ENCODE peak calls at places on chromosomes 6 and 20, in seven cellular contexts. B is endothelial cell of umbilical vein, W is mesothelial cell of epicardium, Q is RWPE2, D is foreskin fibroblast, C is upper lobe of right lung, U is progenitor cell of endocrine pancreas. S is an unnamed sample.

GRCh38 chr6:528989-529388 is 127.9 kb downstream of the HUS1B start:
- DNase-seq in B (no peak), W (no peak), Q (no peak), D (no peak), C (no peak), U (no peak), S (no peak)

GRCh38 chr6:156780962-156781705 is 4.0 kb downstream of the ARID1B start:
- DNase-seq in B (no peak), W (no peak), Q (no peak), D (no peak), C (no peak), U (no peak), S (no peak)

GRCh38 chr20:42742926-42743325 is 446.8 kb downstream of the PTPRT start:
- DNase-seq in B (no peak), W (no peak), Q (no peak), D (no peak), C (no peak), U (no peak), S (no peak)

GRCh38 chr6:42745083-42745637 is 743 bp downstream of the TBCC start:
- DNase-seq in B (peak), W (no peak), Q (no peak), D (peak), C (no peak), U (peak), S (no peak)

GRCh38 chr6:168031411-168032382 is 34.2 kb downstream of the KIF25 start:
- DNase-seq in B (no peak), W (no peak), Q (no peak), D (peak), C (no peak), U (no peak), S (peak)

GRCh38 chr6:78936515-78936914 is 69.2 kb downstream of the IRAK1BP1 start:
- DNase-seq in B (no peak), W (no peak), Q (no peak), D (no peak), C (no peak), U (no peak), S (no peak)

GRCh38 chr6:151307501-151307900 is 67.7 kb downstream of the AKAP12 start:
- DNase-seq in B (no peak), W (no peak), Q (no peak), D (no peak), C (no peak), U (no peak), S (no peak)

GRCh38 chr20:37833172-37833915 is 69.6 kb upstream of the VSTM2L start:
- DNase-seq in B (no peak), W (no peak), Q (no peak), D (no peak), C (no peak), U (no peak), S (no peak)

GRCh38 chr6:135568366-135568765 is 70.8 kb upstream of the AHI1 start:
- DNase-seq in B (peak), W (no peak), Q (no peak), D (peak), C (no peak), U (no peak), S (peak)

GRCh38 chr20:17365831-17366230 is 139.0 kb downstream of the PCSK2 start:
- DNase-seq in B (no peak), W (no peak), Q (no peak), D (no peak), C (no peak), U (no peak), S (no peak)

GRCh38 chr20:1001981-1002681 is at the start of gene RSPO4:
- DNase-seq in B (no peak), W (no peak), Q (no peak), D (no peak), C (peak), U (peak), S (no peak)

GRCh38 chr20:2065111-2065510 is 36.5 kb upstream of the STK35 start:
- DNase-seq in B (no peak), W (no peak), Q (no peak), D (no peak), C (no peak), U (no peak), S (no peak)

GRCh38 chr20:58512808-58513552 is 2.2 kb downstream of the APCDD1L start:
- DNase-seq in B (no peak), W (no peak), Q (peak), D (peak), C (no peak), U (no peak), S (no peak)

GRCh38 chr6:48474764-48475674 is 364.0 kb upstream of the PTCHD4 start:
- DNase-seq in B (no peak), W (no peak), Q (no peak), D (peak), C (no peak), U (no peak), S (no peak)

GRCh38 chr6:45864651-45865050 is 151.0 kb downstream of the CLIC5 start:
- DNase-seq in B (no peak), W (no peak), Q (no peak), D (no peak), C (no peak), U (no peak), S (no peak)

GRCh38 chr20:48149887-48150286 is 364.6 kb upstream of the SULF2 start:
- DNase-seq in B (no peak), W (no peak), Q (no peak), D (no peak), C (no peak), U (no peak), S (no peak)

GRCh38 chr6:111664565-111665039 is 58.9 kb upstream of the TRAF3IP2 start:
- DNase-seq in B (no peak), W (no peak), Q (no peak), D (no peak), C (no peak), U (no peak), S (no peak)

GRCh38 chr6:160253242-160253641 is 5.4 kb downstream of the SLC22A2 start:
- DNase-seq in B (no peak), W (no peak), Q (no peak), D (no peak), C (no peak), U (no peak), S (no peak)

GRCh38 chr6:137661601-137662000 is 167.4 kb upstream of the OLIG3 start:
- DNase-seq in B (peak), W (no peak), Q (no peak), D (peak), C (no peak), U (no peak), S (no peak)

GRCh38 chr6:108559097-108559883 is 1.4 kb upstream of the FOXO3 start:
- DNase-seq in B (peak), W (peak), Q (peak), D (peak), C (peak), U (peak), S (peak)

GRCh38 chr20:21714297-21715192 is 9.1 kb downstream of the PAX1 start:
- DNase-seq in B (no peak), W (no peak), Q (no peak), D (no peak), C (no peak), U (no peak), S (no peak)

GRCh38 chr6:41936073-41936837 is 5.4 kb downstream of the CCND3 start:
- DNase-seq in B (peak), W (peak), Q (no peak), D (peak), C (peak), U (peak), S (peak)

GRCh38 chr6:27865952-27866369 is 46.2 kb downstream of the OR2B2 start:
- DNase-seq in B (no peak), W (peak), Q (no peak), D (peak), C (no peak), U (no peak), S (peak)

GRCh38 chr6:95352064-95352463 is 225.3 kb upstream of the MANEA start:
- DNase-seq in B (no peak), W (no peak), Q (no peak), D (no peak), C (no peak), U (no peak), S (no peak)

GRCh38 chr6:84811351-84811750 is 47.0 kb upstream of the TBX18 start:
- DNase-seq in B (no peak), W (no peak), Q (no peak), D (no peak), C (no peak), U (no peak), S (no peak)

GRCh38 chr6:38018755-38019165 is 199.2 kb downstream of the ZFAND3 start:
- DNase-seq in B (no peak), W (no peak), Q (no peak), D (no peak), C (no peak), U (no peak), S (no peak)

GRCh38 chr6:53199765-53200164 is 51.1 kb upstream of the GCM1 start:
- DNase-seq in B (no peak), W (no peak), Q (no peak), D (no peak), C (no peak), U (no peak), S (no peak)

GRCh38 chr6:6815732-6816131 is 227.2 kb downstream of the LY86 start:
- DNase-seq in B (no peak), W (no peak), Q (no peak), D (no peak), C (no peak), U (no peak), S (no peak)

GRCh38 chr20:44268802-44269201 is 21.7 kb downstream of the GDAP1L1 start:
- DNase-seq in B (no peak), W (no peak), Q (no peak), D (no peak), C (no peak), U (no peak), S (no peak)
- TF ChIP-seq CTCF in B (no peak), W (no peak), Q (no peak), D (no peak), C (no peak), U (no peak), S (no peak)

GRCh38 chr6:36286858-36287257 is 17.0 kb downstream of the PNPLA1 start:
- DNase-seq in B (no peak), W (no peak), Q (no peak), D (no peak), C (no peak), U (no peak), S (no peak)

GRCh38 chr6:36283608-36284007 is 13.7 kb downstream of the PNPLA1 start:
- DNase-seq in B (no peak), W (no peak), Q (no peak), D (no peak), C (no peak), U (no peak), S (no peak)

GRCh38 chr6:36284359-36284758 is 14.5 kb downstream of the PNPLA1 start:
- DNase-seq in B (no peak), W (no peak), Q (no peak), D (no peak), C (no peak), U (no peak), S (no peak)

GRCh38 chr6:36285797-36286196 is 15.9 kb downstream of the PNPLA1 start:
- DNase-seq in B (no peak), W (no peak), Q (no peak), D (no peak), C (no peak), U (no peak), S (no peak)

DNA sequence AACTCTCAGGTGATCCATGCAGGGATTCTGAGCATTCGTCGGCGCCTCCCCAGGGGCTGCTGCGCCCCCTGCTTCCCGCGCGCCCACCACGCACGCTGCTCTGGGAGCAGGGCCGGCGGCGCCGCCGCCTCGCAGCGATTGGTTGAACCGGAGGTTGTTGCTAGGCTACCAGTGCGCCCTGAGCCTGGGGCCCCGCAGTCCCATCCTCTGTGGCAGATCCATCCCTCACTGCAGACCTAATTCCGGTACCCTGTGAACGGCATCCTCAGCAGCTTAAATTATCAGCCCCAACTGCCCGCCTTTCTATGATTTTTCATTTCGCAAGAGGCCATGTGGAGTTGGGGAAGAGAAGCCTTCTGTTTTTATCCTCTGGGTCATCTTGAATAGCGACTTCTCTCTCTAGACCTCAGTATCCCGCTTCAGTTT is 15.3 kb downstream of the PNPLA1 start:
- DNase-seq in B (no peak), W (no peak), Q (no peak), D (peak), C (no peak), U (no peak), S (no peak)
- TF ChIP-seq CTCF in B (no peak), W (no peak), Q (no peak), D (no peak), C (no peak), U (peak), S (no peak)

DNA sequence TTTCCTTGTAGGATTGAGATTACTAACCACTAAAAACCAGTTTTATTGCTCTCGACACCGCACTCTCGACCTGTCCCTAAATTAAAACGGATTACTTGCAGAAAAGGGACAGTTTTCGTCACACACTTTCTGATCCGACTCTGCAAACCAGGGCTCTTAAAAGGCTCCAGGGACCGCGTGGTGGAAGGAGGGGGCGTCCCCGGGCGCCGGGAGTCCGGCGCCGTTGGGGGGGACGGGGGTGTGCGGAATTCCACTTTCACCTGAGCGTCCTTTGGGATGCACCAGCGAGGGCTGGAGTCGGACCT is 695 bp downstream of the MAK start:
- DNase-seq in B (no peak), W (no peak), Q (no peak), D (peak), C (no peak), U (no peak), S (no peak)
- TF ChIP-seq CTCF in B (no peak), W (no peak), Q (no peak), D (no peak), C (no peak), U (no peak), S (no peak)

DNA sequence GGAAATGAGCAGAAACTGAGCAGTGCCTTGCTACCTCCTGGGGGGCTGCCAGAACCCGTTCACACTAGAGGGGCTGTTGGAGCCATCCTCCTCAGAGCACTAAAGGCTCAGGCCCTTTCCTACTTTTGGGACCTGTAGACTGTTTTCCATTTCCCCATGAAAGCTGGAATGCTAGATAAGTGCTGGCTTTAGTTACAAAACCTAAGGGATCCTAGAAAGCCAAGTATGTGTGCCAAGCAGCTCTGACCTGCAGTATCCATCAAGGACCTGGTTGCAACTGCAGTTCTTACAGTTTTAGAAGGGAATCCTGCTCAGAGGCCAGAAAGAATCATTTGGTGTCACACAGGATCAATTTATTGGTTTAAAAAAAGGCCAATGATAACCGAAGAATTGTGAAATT is 176.7 kb upstream of the COL21A1 start:
- DNase-seq in B (no peak), W (no peak), Q (no peak), D (no peak), C (no peak), U (no peak), S (no peak)
- TF ChIP-seq CTCF in B (no peak), W (no peak), Q (no peak), D (no peak), C (no peak), U (no peak), S (no peak)

GRCh38 chr20:61161649-61162210 is 90.3 kb upstream of the CDH4 start:
- DNase-seq in B (no peak), W (no peak), Q (peak), D (peak), C (no peak), U (no peak), S (peak)
- TF ChIP-seq CTCF in B (no peak), W (no peak), Q (peak), D (peak), C (no peak), U (no peak), S (peak)

S was measured in HFFc6.